ENCODE peak calls at places on chromosomes 5 and 9, in six cellular contexts. N is adrenal gland, M is Peyer's patch, L is lower lobe of right lung, B is cardiac muscle cell, V is astrocyte. I is an unnamed sample. For H3K4me1, the result is how much of the 10 kb centered on the place peaks cover.

GRCh38 chr9:121178676-121179372 is 22.8 kb downstream of the RAB14 start:
- DNase-seq in N (no peak), L (no peak), B (no peak), V (no peak), M (no peak), I (no peak)

GRCh38 chr9:121782514-121783110 is 131.2 kb downstream of the DAB2IP start:
- DNase-seq in M (no peak), V (no peak), B (no peak), L (no peak), N (no peak), I (no peak)

GRCh38 chr5:53008751-53009150 is 19.6 kb downstream of the ITGA2 start:
- DNase-seq in V (no peak), B (no peak), L (no peak), M (peak), N (peak), I (no peak)

GRCh38 chr9:134936762-134937555 is 19.2 kb upstream of the FCN1 start:
- DNase-seq in L (peak), N (peak), B (no peak), M (no peak), V (no peak), I (no peak)

GRCh38 chr9:95336281-95336680 is 18.8 kb upstream of the FANCC start:
- DNase-seq in M (peak), B (peak), V (no peak), N (peak), L (no peak), I (no peak)

GRCh38 chr5:176900783-176901204 is 1.6 kb upstream of the HK3 start:
- DNase-seq in N (no peak), L (no peak), B (no peak), V (no peak), M (no peak), I (no peak)

GRCh38 chr5:90968319-90968718 is 409.7 kb downstream of the ADGRV1 start:
- DNase-seq in L (no peak), N (no peak), V (peak), B (peak), M (no peak), I (no peak)

GRCh38 chr5:57989378-57989777 is 470.5 kb downstream of the PLK2 start:
- DNase-seq in B (peak), V (peak), M (no peak), N (no peak), L (no peak), I (no peak)

GRCh38 chr5:40223884-40224402 is 455.8 kb upstream of the PTGER4 start:
- DNase-seq in M (no peak), B (no peak), V (peak), N (no peak), L (no peak), I (no peak)

GRCh38 chr5:80255425-80255751 is 460 bp downstream of the SERINC5 start:
- DNase-seq in B (peak), L (peak), M (peak), N (peak), V (peak), I (peak)

GRCh38 chr5:91345466-91345865 is 37.7 kb downstream of the ARRDC3 start:
- DNase-seq in B (no peak), N (no peak), L (no peak), V (no peak), M (no peak), I (no peak)

GRCh38 chr5:102853680-102854079 is 98.6 kb downstream of the PAM start:
- DNase-seq in M (no peak), N (no peak), L (no peak), V (peak), B (no peak), I (no peak)

GRCh38 chr9:77751341-77752091 is 103.4 kb upstream of the GNA14 start:
- DNase-seq in V (peak), L (no peak), B (peak), M (no peak), N (peak), I (peak)

GRCh38 chr5:152542741-152543140 is 137.7 kb upstream of the NMUR2 start:
- DNase-seq in B (peak), L (no peak), M (no peak), V (peak), N (peak), I (no peak)

GRCh38 chr9:124295097-124295794 is 37.5 kb downstream of the NEK6 start:
- DNase-seq in B (peak), V (peak), L (no peak), N (peak), M (no peak), I (no peak)

GRCh38 chr9:98323051-98323830 is 67.8 kb upstream of the TBC1D2 start:
- DNase-seq in L (no peak), M (no peak), B (no peak), N (peak), V (no peak), I (no peak)

GRCh38 chr9:126860757-126861466 is 473 bp downstream of the ZBTB34 start:
- DNase-seq in M (peak), L (peak), V (no peak), B (peak), N (peak), I (peak)

GRCh38 chr5:24135536-24135935 is 509.2 kb downstream of the CDH10 start:
- DNase-seq in N (no peak), V (no peak), B (no peak), M (no peak), L (no peak), I (no peak)

GRCh38 chr5:54611290-54611951 is 93.9 kb downstream of the SNX18 start:
- DNase-seq in M (no peak), B (peak), N (no peak), V (peak), L (no peak), I (no peak)

GRCh38 chr5:38722918-38723317 is 122.9 kb upstream of the OSMR start:
- DNase-seq in V (no peak), B (peak), N (no peak), L (no peak), M (no peak), I (no peak)

GRCh38 chr9:86062845-86063693 is 36.3 kb downstream of the GOLM1 start:
- DNase-seq in B (no peak), V (no peak), N (no peak), M (no peak), L (no peak), I (peak)

GRCh38 chr5:61767231-61768080 is 435.4 kb downstream of the ZSWIM6 start:
- DNase-seq in M (no peak), N (no peak), V (no peak), L (no peak), B (no peak), I (no peak)

GRCh38 chr5:179795049-179795862 is 1.5 kb downstream of the LTC4S start:
- DNase-seq in L (peak), N (peak), M (peak), V (no peak), B (no peak), I (peak)

GRCh38 chr5:81749562-81750307 is 1.2 kb downstream of the SSBP2 start:
- DNase-seq in V (no peak), L (peak), N (peak), B (peak), M (peak), I (peak)

GRCh38 chr9:30075451-30076199 is 2308.8 kb upstream of the ACO1 start:
- DNase-seq in B (no peak), M (no peak), L (no peak), N (no peak), V (no peak), I (no peak)

GRCh38 chr5:138109463-138110265 is 25.8 kb downstream of the WNT8A start:
- DNase-seq in M (no peak), V (peak), B (no peak), L (no peak), N (no peak), I (no peak)

DNA sequence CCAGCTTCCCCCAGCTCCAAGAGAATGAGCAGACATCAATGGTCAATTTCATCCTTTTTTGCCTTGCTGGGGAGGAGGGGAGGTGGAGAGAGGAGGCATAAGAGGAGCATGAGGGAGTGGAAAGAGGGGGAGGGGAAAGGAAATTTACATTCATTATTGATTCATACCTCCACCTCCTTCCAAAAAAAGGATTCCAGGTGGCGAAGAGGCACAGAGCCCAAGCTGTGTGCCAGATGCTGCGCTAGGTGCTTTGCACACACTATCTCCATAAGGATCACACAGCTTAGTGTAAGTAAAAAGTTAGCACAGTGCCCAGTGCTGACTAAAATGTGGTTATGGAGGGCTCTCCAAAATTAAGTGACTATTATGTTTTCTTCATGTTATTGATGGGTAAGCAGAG is 11.0 kb downstream of the ASTN2 start:
- DNase-seq in L (no peak), N (no peak), B (no peak), V (no peak), M (no peak), I (no peak)
- H3K27ac ChIP-seq in L (no peak), N (no peak), B (no peak), V (no peak), M (no peak), I (no peak)

DNA sequence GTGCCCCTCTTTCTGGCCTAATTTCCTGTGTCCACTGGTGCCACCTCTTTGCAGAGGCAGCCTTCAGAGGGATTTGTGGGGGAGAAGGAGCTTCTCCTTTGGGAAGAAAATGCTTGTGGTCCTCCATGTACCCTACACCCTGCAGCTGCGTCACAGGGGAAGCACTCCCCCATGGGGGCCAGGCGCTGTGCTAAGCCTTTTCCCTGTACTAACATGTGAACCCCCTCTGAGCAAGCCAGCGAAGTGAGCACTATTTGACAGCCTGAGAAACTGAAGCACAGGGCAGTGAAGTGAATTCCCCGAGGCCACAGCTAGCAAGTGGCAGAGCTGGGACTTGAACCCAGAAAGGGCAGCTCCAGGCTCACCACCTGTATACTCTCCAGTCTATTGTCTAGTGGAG is 32.3 kb downstream of the ERGIC1 start:
- DNase-seq in V (no peak), N (no peak), B (no peak), L (no peak), M (no peak), I (no peak)
- H3K4me1 ChIP-seq in V (under half), N (half or more), B (under half), L (half or more), M (under half), I (under half)

DNA sequence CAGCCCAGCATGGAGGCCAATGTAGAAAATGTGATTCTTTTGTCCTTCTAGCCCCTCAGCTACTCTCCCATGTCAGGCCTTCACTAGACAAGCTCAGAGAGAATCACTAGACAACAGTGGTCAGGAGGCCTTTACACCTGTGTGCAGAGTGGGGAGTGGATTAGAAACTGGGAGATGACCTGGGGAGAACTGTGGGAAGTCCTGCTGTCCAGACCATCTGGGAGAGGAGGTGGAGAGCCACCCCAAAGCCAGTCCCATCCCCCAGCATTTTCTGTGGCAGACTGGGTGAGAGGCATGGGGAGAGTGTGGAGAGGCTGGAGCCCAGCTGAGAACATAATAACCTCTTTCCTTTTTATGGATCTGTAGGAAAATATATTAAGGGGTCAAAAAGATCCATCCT is 452.0 kb upstream of the DMAC1 start:
- DNase-seq in M (no peak), N (no peak), V (no peak), B (no peak), L (no peak), I (no peak)
- TF ChIP-seq CTCF in M (no peak), N (no peak), V (no peak), B (no peak), L (no peak), I (no peak)

DNA sequence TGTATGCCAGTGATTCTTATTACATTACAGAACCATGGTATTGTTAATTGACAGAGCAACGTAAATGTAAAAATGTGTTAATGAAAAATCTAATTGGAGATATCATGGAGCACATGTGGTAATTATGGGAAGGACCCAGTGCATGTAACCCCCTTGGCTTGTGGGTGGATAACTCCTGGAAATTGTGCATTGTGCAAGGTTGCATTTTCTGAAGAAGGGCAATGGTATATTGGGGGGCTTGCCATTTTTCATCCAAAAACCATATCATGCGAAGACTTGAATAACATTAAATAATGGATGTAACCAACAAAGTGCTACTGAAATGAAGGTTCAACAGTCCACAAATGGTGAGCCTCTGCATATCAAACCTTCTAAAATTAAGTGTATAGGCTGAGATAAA is 47.6 kb downstream of the BASP1 start:
- DNase-seq in L (no peak), M (no peak), N (no peak), B (no peak), V (no peak), I (no peak)
- H3K27ac ChIP-seq in L (no peak), M (no peak), N (no peak), B (no peak), V (no peak), I (no peak)

GRCh38 chr5:64771736-64772135 is 3.0 kb downstream of the CWC27 start:
- DNase-seq in B (no peak), V (no peak), L (no peak), M (no peak), N (no peak), I (no peak)
- H3K4me1 ChIP-seq in B (under half), V (under half), L (under half), M (under half), N (under half), I (under half)

GRCh38 chr9:109717342-109717741 is 62.7 kb upstream of the PALM2AKAP2 start:
- DNase-seq in N (no peak), V (peak), L (no peak), B (no peak), M (no peak), I (no peak)

GRCh38 chr9:109722007-109722406 is 58.0 kb upstream of the PALM2AKAP2 start:
- DNase-seq in N (no peak), M (no peak), B (no peak), L (no peak), V (no peak), I (no peak)

GRCh38 chr9:109716631-109717030 is 63.4 kb upstream of the PALM2AKAP2 start:
- DNase-seq in N (no peak), M (no peak), L (no peak), B (no peak), V (peak), I (no peak)

GRCh38 chr9:109725460-109725859 is 54.5 kb upstream of the PALM2AKAP2 start:
- DNase-seq in L (no peak), B (no peak), V (no peak), N (no peak), M (no peak), I (no peak)

GRCh38 chr9:109721021-109721420 is 59.0 kb upstream of the PALM2AKAP2 start:
- DNase-seq in B (peak), M (no peak), L (no peak), V (no peak), N (no peak), I (no peak)
- TF ChIP-seq CTCF in B (no peak), M (no peak), L (no peak), V (no peak), N (no peak), I (no peak)

DNA sequence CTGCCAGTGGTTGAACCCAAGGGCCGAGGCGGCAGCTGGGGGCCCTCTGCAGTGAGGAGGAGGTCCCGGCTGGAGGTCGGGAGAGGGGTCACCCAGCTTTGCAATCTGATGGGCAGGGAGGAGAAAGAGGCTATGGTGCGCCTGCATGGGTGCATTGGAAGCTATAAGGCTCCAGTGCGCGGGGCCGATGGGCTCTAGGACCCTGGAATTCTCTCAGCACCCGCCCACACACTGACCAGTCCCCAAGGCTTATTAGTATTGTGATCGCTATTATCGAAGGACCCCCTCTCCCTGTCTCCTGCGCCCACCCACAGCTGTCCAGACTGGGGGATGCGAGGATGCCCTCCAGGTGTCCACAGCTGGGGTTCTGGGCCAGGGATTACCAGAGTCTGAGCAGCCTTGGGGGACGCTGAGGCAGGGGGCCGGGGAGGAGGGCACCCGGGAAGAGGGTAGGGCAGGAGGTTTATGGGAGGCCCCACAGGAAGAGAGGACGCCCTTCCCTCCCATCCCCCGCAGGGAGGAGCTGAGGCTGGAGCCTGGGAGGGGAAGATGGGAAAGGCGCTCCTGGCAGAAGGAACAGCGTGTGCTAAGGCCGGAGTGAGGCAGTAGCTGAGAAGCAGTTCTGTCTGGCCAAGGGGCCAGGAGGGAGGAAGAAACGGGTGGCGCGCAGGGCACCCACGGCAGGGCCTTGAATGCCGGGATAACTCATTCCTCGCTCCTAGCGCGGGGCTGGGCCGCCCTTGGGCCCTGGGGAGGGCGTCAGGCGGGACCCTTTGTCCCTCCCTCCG is 24.2 kb downstream of the C9orf50 start:
- DNase-seq in N (no peak), L (peak), M (peak), V (peak), B (peak), I (peak)
- H3K27ac ChIP-seq in N (peak), L (peak), M (peak), V (peak), B (no peak), I (peak)